ENCODE peak calls at places on chromosome X, in six cellular contexts. One of them, this sample, is unnamed.
A peak's percentile ranks its signal among the peaks of the same experiment; 100 is the strongest.

GRCh38 chrX:85765651-85766050 is 281.7 kb downstream of the CHM start:
- DNase-seq in stimulated activated CD8-positive, alpha-beta memory T cell treated with anti-CD3 and anti-CD28 coated beads, Interleukin-4, amount 100 ng/mL, for 48 hours: no peak
- DNase-seq in IMR-90: no peak
- DNase-seq in tibial nerve: no peak
- DNase-seq in T-helper 2 cell: no peak
- DNase-seq in DMS153: no peak
- DNase-seq in this sample: no peak

GRCh38 chrX:71671043-71671829 is 3.9 kb downstream of the LOC101059915 start:
- DNase-seq in stimulated activated CD8-positive, alpha-beta memory T cell treated with anti-CD3 and anti-CD28 coated beads, Interleukin-4, amount 100 ng/mL, for 48 hours: peak; percentile 74
- DNase-seq in IMR-90: no peak
- DNase-seq in tibial nerve: no peak
- DNase-seq in T-helper 2 cell: no peak
- DNase-seq in DMS153: no peak
- DNase-seq in this sample: no peak

GRCh38 chrX:78619829-78620228 is 39.3 kb downstream of the RTL3 start:
- DNase-seq in stimulated activated CD8-positive, alpha-beta memory T cell treated with anti-CD3 and anti-CD28 coated beads, Interleukin-4, amount 100 ng/mL, for 48 hours: no peak
- DNase-seq in IMR-90: no peak
- DNase-seq in tibial nerve: peak; percentile 7
- DNase-seq in T-helper 2 cell: no peak
- DNase-seq in DMS153: no peak
- DNase-seq in this sample: no peak

GRCh38 chrX:136395271-136395670 is 92.5 kb upstream of the BRS3 start:
- DNase-seq in stimulated activated CD8-positive, alpha-beta memory T cell treated with anti-CD3 and anti-CD28 coated beads, Interleukin-4, amount 100 ng/mL, for 48 hours: no peak
- DNase-seq in IMR-90: peak; percentile 0
- DNase-seq in tibial nerve: no peak
- DNase-seq in T-helper 2 cell: no peak
- DNase-seq in DMS153: no peak
- DNase-seq in this sample: no peak

GRCh38 chrX:150569155-150569477 is 695 bp downstream of the MTM1 start:
- DNase-seq in stimulated activated CD8-positive, alpha-beta memory T cell treated with anti-CD3 and anti-CD28 coated beads, Interleukin-4, amount 100 ng/mL, for 48 hours: no peak
- DNase-seq in IMR-90: peak; percentile 43
- DNase-seq in tibial nerve: no peak
- DNase-seq in T-helper 2 cell: peak; percentile 27
- DNase-seq in DMS153: no peak
- DNase-seq in this sample: no peak

GRCh38 chrX:28188526-28188925 is 207.3 kb upstream of the DCAF8L1 start:
- DNase-seq in stimulated activated CD8-positive, alpha-beta memory T cell treated with anti-CD3 and anti-CD28 coated beads, Interleukin-4, amount 100 ng/mL, for 48 hours: no peak
- DNase-seq in IMR-90: no peak
- DNase-seq in tibial nerve: no peak
- DNase-seq in T-helper 2 cell: no peak
- DNase-seq in DMS153: no peak
- DNase-seq in this sample: no peak

GRCh38 chrX:24294619-24295018 is 19.2 kb downstream of the SUPT20HL2 start:
- DNase-seq in stimulated activated CD8-positive, alpha-beta memory T cell treated with anti-CD3 and anti-CD28 coated beads, Interleukin-4, amount 100 ng/mL, for 48 hours: peak; percentile 46
- DNase-seq in IMR-90: no peak
- DNase-seq in tibial nerve: peak; percentile 4
- DNase-seq in T-helper 2 cell: no peak
- DNase-seq in DMS153: no peak
- DNase-seq in this sample: no peak

GRCh38 chrX:33082371-33082770 is 129.0 kb downstream of the DMD start:
- DNase-seq in stimulated activated CD8-positive, alpha-beta memory T cell treated with anti-CD3 and anti-CD28 coated beads, Interleukin-4, amount 100 ng/mL, for 48 hours: no peak
- DNase-seq in IMR-90: no peak
- DNase-seq in tibial nerve: no peak
- DNase-seq in T-helper 2 cell: no peak
- DNase-seq in DMS153: no peak
- DNase-seq in this sample: no peak